ENCODE peak calls at places on chromosome 18, in five cellular contexts. L is pancreas, B is RWPE2, J is upper lobe of right lung, R is gastrocnemius medialis. O is an unnamed sample.

GRCh38 chr18:49707594-49707993 is 105.7 kb downstream of the ACAA2 start:
- ATAC-seq in L (no peak), B (no peak), J (no peak), R (no peak), O (no peak)

GRCh38 chr18:23725827-23726661 is 36.8 kb downstream of the LAMA3 start:
- ATAC-seq in L (no peak), B (peak; percentile 73), J (peak; percentile 70), R (no peak), O (no peak)

GRCh38 chr18:434410-434809 is 66.1 kb downstream of the COLEC12 start:
- ATAC-seq in L (no peak), B (no peak), J (no peak), R (no peak), O (peak; percentile 79)

GRCh38 chr18:4224031-4224704 is 230.9 kb downstream of the DLGAP1 start:
- ATAC-seq in L (no peak), B (no peak), J (no peak), R (no peak), O (no peak)

GRCh38 chr18:75378674-75379315 is 48.7 kb downstream of the SMIM21 start:
- ATAC-seq in L (no peak), B (no peak), J (no peak), R (no peak), O (no peak)

GRCh38 chr18:47917923-47918610 is 12.4 kb downstream of the SMAD2 start:
- ATAC-seq in L (no peak), B (no peak), J (no peak), R (no peak), O (no peak)

GRCh38 chr18:50190236-50190635 is 4.7 kb downstream of the MYO5B start:
- ATAC-seq in L (no peak), B (peak; percentile 68), J (no peak), R (no peak), O (no peak)

GRCh38 chr18:43772907-43773306 is 495.6 kb upstream of the SYT4 start:
- ATAC-seq in L (no peak), B (no peak), J (peak; percentile 35), R (peak; percentile 50), O (peak; percentile 28)

GRCh38 chr18:63731215-63731614 is 28.5 kb downstream of the SERPINB11 start:
- ATAC-seq in L (no peak), B (no peak), J (no peak), R (no peak), O (no peak)

GRCh38 chr18:38940475-38940862 is 1374.9 kb upstream of the CELF4 start:
- ATAC-seq in L (no peak), B (no peak), J (no peak), R (no peak), O (no peak)

GRCh38 chr18:50507120-50507590 is 52.7 kb upstream of the MAPK4 start:
- ATAC-seq in L (peak; percentile 92), B (peak; percentile 79), J (peak; percentile 83), R (peak; percentile 69), O (peak; percentile 62)

GRCh38 chr18:31072175-31072574 is 29.6 kb upstream of the DSC3 start:
- ATAC-seq in L (no peak), B (no peak), J (no peak), R (no peak), O (no peak)

GRCh38 chr18:76565238-76566173 is 70.5 kb upstream of the ZNF516 start:
- ATAC-seq in L (peak; percentile 98), B (peak; percentile 94), J (peak; percentile 93), R (peak; percentile 95), O (peak; percentile 94)

GRCh38 chr18:13302611-13303267 is 84.2 kb downstream of the LDLRAD4 start:
- ATAC-seq in L (peak; percentile 74), B (no peak), J (peak; percentile 39), R (no peak), O (no peak)

GRCh38 chr18:70135604-70136003 is 69.9 kb downstream of the RTTN start:
- ATAC-seq in L (no peak), B (no peak), J (peak; percentile 28), R (no peak), O (no peak)

GRCh38 chr18:58256316-58257080 is 212.5 kb downstream of the NEDD4L start:
- ATAC-seq in L (no peak), B (no peak), J (no peak), R (peak; percentile 7), O (no peak)

GRCh38 chr18:48802543-48803428 is 148.0 kb downstream of the SMAD7 start:
- ATAC-seq in L (peak; percentile 84), B (no peak), J (no peak), R (no peak), O (no peak)

GRCh38 chr18:78728301-78729098 is 251.1 kb upstream of the SALL3 start:
- ATAC-seq in L (no peak), B (no peak), J (no peak), R (no peak), O (no peak)

GRCh38 chr18:1014951-1015627 is 110.4 kb downstream of the ADCYAP1 start:
- ATAC-seq in L (peak; percentile 24), B (no peak), J (peak; percentile 88), R (no peak), O (no peak)

GRCh38 chr18:5420909-5421308 is 122.9 kb downstream of the EPB41L3 start:
- ATAC-seq in L (no peak), B (no peak), J (no peak), R (no peak), O (peak; percentile 65)

GRCh38 chr18:70535041-70535440 is 246.2 kb downstream of the SOCS6 start:
- ATAC-seq in L (no peak), B (no peak), J (no peak), R (no peak), O (no peak)

GRCh38 chr18:11095674-11096293 is 53.6 kb downstream of the PIEZO2 start:
- ATAC-seq in L (no peak), B (no peak), J (no peak), R (no peak), O (no peak)

GRCh38 chr18:48887905-48888531 is 62.7 kb downstream of the SMAD7 start:
- ATAC-seq in L (no peak), B (no peak), J (no peak), R (peak; percentile 34), O (no peak)

GRCh38 chr18:55047546-55047945 is 88.3 kb upstream of the CCDC68 start:
- ATAC-seq in L (no peak), B (no peak), J (peak; percentile 27), R (no peak), O (no peak)

GRCh38 chr18:75115514-75115913 is 93.4 kb downstream of the PTGR3 start:
- ATAC-seq in L (no peak), B (no peak), J (no peak), R (no peak), O (no peak)

GRCh38 chr18:5543854-5544389 is at the start of gene EPB41L3:
- ATAC-seq in L (peak; percentile 77), B (no peak), J (peak; percentile 86), R (peak; percentile 41), O (peak; percentile 84)

GRCh38 chr18:55861266-55861665 is 273.3 kb upstream of the TCF4 start:
- ATAC-seq in L (peak; percentile 53), B (peak; percentile 40), J (peak; percentile 43), R (peak; percentile 33), O (no peak)

GRCh38 chr18:9239708-9240107 is 94.9 kb upstream of the TWSG1 start:
- ATAC-seq in L (no peak), B (no peak), J (no peak), R (no peak), O (no peak)
- H3K27me3 ChIP-seq in L (no peaks in the 10 kb centered on the region), B (no peaks in the 10 kb centered on the region), J (no peaks in the 10 kb centered on the region), R (no peaks in the 10 kb centered on the region), O (no peaks in the 10 kb centered on the region)

DNA sequence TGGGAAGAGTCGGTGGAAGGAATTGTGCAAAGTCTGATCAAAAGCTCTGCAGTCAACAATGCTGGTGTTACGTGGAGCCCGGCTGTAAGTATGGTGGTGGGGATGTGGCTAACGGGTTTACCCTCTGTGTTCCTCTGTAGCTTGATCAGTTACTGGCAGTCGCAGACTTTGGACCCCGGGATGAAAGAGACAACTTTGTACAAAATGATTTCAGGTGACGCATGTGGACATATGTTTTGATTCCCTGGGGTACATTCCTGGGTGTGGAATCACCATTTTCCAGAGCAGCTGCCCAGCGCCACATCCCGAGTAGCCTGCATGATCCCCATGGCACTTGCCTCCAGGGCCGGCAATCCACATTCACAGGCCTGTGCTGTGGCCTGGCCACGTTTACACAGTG is 9.8 kb downstream of the RBFA start:
- ATAC-seq in L (no peak), B (no peak), J (no peak), R (no peak), O (no peak)
- H3K36me3 ChIP-seq in L (no peaks in the 10 kb centered on the region), B (peaks cover 20% of the 10 kb centered on the region), J (peaks cover 5% of the 10 kb centered on the region), R (no peaks in the 10 kb centered on the region), O (peaks cover 91% of the 10 kb centered on the region)

GRCh38 chr18:59279193-59279592 is 5.9 kb upstream of the RAX start:
- ATAC-seq in L (no peak), B (no peak), J (no peak), R (no peak), O (no peak)
- H3K27me3 ChIP-seq in L (no peaks in the 10 kb centered on the region), B (peaks cover 71% of the 10 kb centered on the region), J (peaks cover 71% of the 10 kb centered on the region), R (peaks cover 34% of the 10 kb centered on the region), O (peaks cover 93% of the 10 kb centered on the region)

GRCh38 chr18:45860492-45860891 is 35.0 kb downstream of the SIGLEC15 start:
- ATAC-seq in L (no peak), B (no peak), J (no peak), R (no peak), O (no peak)
- H3K36me3 ChIP-seq in L (no peaks in the 10 kb centered on the region), B (peaks cover 88% of the 10 kb centered on the region), J (peaks cover 97% of the 10 kb centered on the region), R (peaks cover 3% of the 10 kb centered on the region), O (peaks cover 99% of the 10 kb centered on the region)

GRCh38 chr18:37553633-37554398 is 11.8 kb downstream of the CELF4 start:
- ATAC-seq in L (no peak), B (no peak), J (no peak), R (no peak), O (no peak)

GRCh38 chr18:37554399-37554787 is 11.2 kb downstream of the CELF4 start:
- ATAC-seq in L (no peak), B (no peak), J (no peak), R (no peak), O (no peak)

GRCh38 chr18:37561986-37562385 is 3.6 kb downstream of the CELF4 start:
- ATAC-seq in L (no peak), B (no peak), J (no peak), R (no peak), O (no peak)

GRCh38 chr18:37563810-37564511 is 1.6 kb downstream of the CELF4 start:
- ATAC-seq in L (no peak), B (no peak), J (no peak), R (no peak), O (no peak)

GRCh38 chr18:37559194-37559593 is 6.4 kb downstream of the CELF4 start:
- ATAC-seq in L (no peak), B (no peak), J (no peak), R (no peak), O (no peak)
- H3K27me3 ChIP-seq in L (no peaks in the 10 kb centered on the region), B (peaks cover 41% of the 10 kb centered on the region), J (peaks cover 23% of the 10 kb centered on the region), R (peaks cover 9% of the 10 kb centered on the region), O (peaks cover 90% of the 10 kb centered on the region)

O was measured in gastroesophageal sphincter.